ENCODE peak calls at places on chromosomes 12 and 14, in seven cellular contexts. E, Z, V, P, U, A and B are unnamed samples.

GRCh38 chr12:110224379-110225304 is 56.4 kb upstream of the ATP2A2 start:
- DNase-seq in E (peak), Z (peak), V (peak), P (peak), U (no peak), A (no peak), B (no peak)

GRCh38 chr12:41932470-41932991 is 212.1 kb downstream of the GXYLT1 start:
- DNase-seq in E (no peak), Z (no peak), V (no peak), P (peak), U (peak), A (peak), B (peak)

GRCh38 chr14:51432302-51432948 is 192.4 kb downstream of the TMX1 start:
- DNase-seq in E (no peak), Z (no peak), V (no peak), P (no peak), U (no peak), A (no peak), B (no peak)

GRCh38 chr12:79127268-79127895 is 262.8 kb downstream of the SYT1 start:
- DNase-seq in E (peak), Z (no peak), V (peak), P (peak), U (no peak), A (no peak), B (no peak)

GRCh38 chr12:109752117-109753053 is 38.8 kb downstream of the FAM222A start:
- DNase-seq in E (no peak), Z (no peak), V (no peak), P (no peak), U (peak), A (peak), B (no peak)

GRCh38 chr14:56608682-56609081 is 29.1 kb downstream of the TMEM260 start:
- DNase-seq in E (peak), Z (no peak), V (peak), P (no peak), U (no peak), A (no peak), B (no peak)

GRCh38 chr14:56125772-56126411 is 7.7 kb downstream of the PELI2 start:
- DNase-seq in E (no peak), Z (no peak), V (no peak), P (peak), U (peak), A (no peak), B (no peak)

GRCh38 chr12:60391791-60392190 is 796.0 kb downstream of the SLC16A7 start:
- DNase-seq in E (no peak), Z (no peak), V (no peak), P (no peak), U (no peak), A (no peak), B (no peak)

GRCh38 chr14:66043921-66044320 is 442.2 kb upstream of the CCDC196 start:
- DNase-seq in E (no peak), Z (no peak), V (peak), P (peak), U (no peak), A (no peak), B (no peak)

GRCh38 chr12:93720559-93720958 is 43.4 kb downstream of the CRADD start:
- DNase-seq in E (no peak), Z (no peak), V (no peak), P (no peak), U (no peak), A (no peak), B (no peak)

GRCh38 chr12:58668831-58669230 is 251.5 kb downstream of the LRIG3 start:
- DNase-seq in E (peak), Z (no peak), V (no peak), P (peak), U (no peak), A (no peak), B (no peak)

GRCh38 chr14:104984056-104984894 is 1.3 kb upstream of the CLBA1 start:
- DNase-seq in E (no peak), Z (no peak), V (no peak), P (no peak), U (no peak), A (no peak), B (no peak)

GRCh38 chr14:105075364-105076295 is 10.4 kb upstream of the GPR132 start:
- DNase-seq in E (peak), Z (no peak), V (no peak), P (peak), U (peak), A (peak), B (peak)

GRCh38 chr14:94562019-94562418 is 777 bp downstream of the SERPINA4 start:
- DNase-seq in E (no peak), Z (no peak), V (no peak), P (no peak), U (no peak), A (no peak), B (no peak)

GRCh38 chr12:76765598-76765997 is 1.7 kb downstream of the ZDHHC17 start:
- DNase-seq in E (no peak), Z (no peak), V (no peak), P (no peak), U (no peak), A (no peak), B (no peak)

GRCh38 chr12:76763746-76764675 is at the start of gene ZDHHC17:
- DNase-seq in E (peak), Z (peak), V (peak), P (peak), U (peak), A (peak), B (peak)

GRCh38 chr12:76764856-76765255 is 941 bp downstream of the ZDHHC17 start:
- DNase-seq in E (peak), Z (no peak), V (peak), P (peak), U (no peak), A (no peak), B (no peak)

GRCh38 chr12:76768566-76768965 is 4.7 kb downstream of the ZDHHC17 start:
- DNase-seq in E (peak), Z (no peak), V (peak), P (peak), U (no peak), A (no peak), B (no peak)

DNA sequence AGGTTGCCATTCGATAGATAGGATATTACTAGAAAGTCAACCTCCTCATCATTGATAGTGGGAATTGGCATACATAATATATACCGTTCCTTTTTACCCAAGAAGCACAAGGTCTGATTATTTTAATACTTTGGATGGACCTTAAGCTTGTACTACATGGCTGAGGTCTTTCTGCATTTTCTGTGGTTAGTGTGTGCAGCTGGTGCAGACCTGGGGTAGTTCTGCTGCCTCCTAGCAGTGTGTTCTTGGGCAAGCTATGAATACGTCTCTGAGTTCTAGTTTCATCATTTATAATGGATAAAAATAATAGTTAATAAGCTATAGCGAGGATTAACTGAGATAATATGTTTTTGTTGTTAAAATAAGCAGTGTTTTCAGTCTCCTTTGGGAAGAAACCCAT is 2.2 kb downstream of the ZDHHC17 start:
- DNase-seq in E (no peak), Z (no peak), V (no peak), P (no peak), U (no peak), A (no peak), B (no peak)
- TF ChIP-seq CTCF in E (no peak), Z (no peak), V (no peak), P (no peak), U (no peak), A (no peak), B (no peak)

GRCh38 chr14:59882957-59883356 is 12.4 kb upstream of the RTN1 start:
- DNase-seq in E (no peak), Z (no peak), V (peak), P (no peak), U (no peak), A (no peak), B (no peak)
- TF ChIP-seq CTCF in E (peak), Z (no peak), V (peak), P (peak), U (peak), A (no peak), B (no peak)

GRCh38 chr14:103362780-103363179 is 22.4 kb upstream of the MARK3 start:
- DNase-seq in E (no peak), Z (no peak), V (peak), P (no peak), U (no peak), A (no peak), B (no peak)
- TF ChIP-seq CTCF in E (no peak), Z (no peak), V (no peak), P (no peak), U (no peak), A (no peak), B (no peak)

GRCh38 chr12:108640802-108641445 is 7.2 kb upstream of the SELPLG start:
- DNase-seq in E (peak), Z (no peak), V (peak), P (peak), U (no peak), A (no peak), B (no peak)
- TF ChIP-seq CTCF in E (no peak), Z (no peak), V (no peak), P (no peak), U (no peak), A (no peak), B (no peak)

GRCh38 chr12:45895961-45896360 is 94.4 kb downstream of the SCAF11 start:
- DNase-seq in E (no peak), Z (no peak), V (no peak), P (no peak), U (no peak), A (no peak), B (no peak)

GRCh38 chr12:45890276-45890675 is 100.1 kb downstream of the SCAF11 start:
- DNase-seq in E (no peak), Z (no peak), V (no peak), P (no peak), U (no peak), A (no peak), B (no peak)

GRCh38 chr12:45898094-45898493 is 92.3 kb downstream of the SCAF11 start:
- DNase-seq in E (no peak), Z (no peak), V (no peak), P (no peak), U (no peak), A (no peak), B (no peak)

GRCh38 chr12:45887544-45887943 is 102.8 kb downstream of the SCAF11 start:
- DNase-seq in E (no peak), Z (no peak), V (no peak), P (no peak), U (no peak), A (no peak), B (no peak)

GRCh38 chr12:45893240-45893639 is 97.1 kb downstream of the SCAF11 start:
- DNase-seq in E (peak), Z (no peak), V (peak), P (no peak), U (no peak), A (no peak), B (no peak)
- TF ChIP-seq CTCF in E (peak), Z (peak), V (peak), P (peak), U (no peak), A (no peak), B (no peak)

GRCh38 chr12:44859998-44860689 is 16.0 kb downstream of the NELL2 start:
- DNase-seq in E (no peak), Z (no peak), V (no peak), P (no peak), U (no peak), A (no peak), B (no peak)
- TF ChIP-seq CTCF in E (no peak), Z (no peak), V (no peak), P (no peak), U (no peak), A (no peak), B (no peak)